ENCODE peak calls at places on chromosomes 12 and 14, in five cellular contexts. L is endodermal cell, U is dorsolateral prefrontal cortex, A is upper lobe of left lung, E is lower leg skin. C is an unnamed sample.

GRCh38 chr14:101709962-101710891 is 51.3 kb upstream of the PPP2R5C start:
- DNase-seq in L (peak), U (no peak), A (no peak), E (peak), C (no peak)

GRCh38 chr12:20492251-20492728 is 124.0 kb downstream of the PDE3A start:
- DNase-seq in L (no peak), U (no peak), A (peak), E (no peak), C (peak)

GRCh38 chr14:95432152-95433093 is 84.0 kb downstream of the SYNE3 start:
- DNase-seq in L (peak), U (peak), A (no peak), E (no peak), C (peak)

GRCh38 chr14:61146896-61147295 is 134.2 kb downstream of the TMEM30B start:
- DNase-seq in L (no peak), U (no peak), A (no peak), E (no peak), C (no peak)

GRCh38 chr14:67166450-67166853 is 22.8 kb upstream of the GARIN2 start:
- DNase-seq in L (peak), U (peak), A (no peak), E (no peak), C (peak)

GRCh38 chr12:100375023-100375737 is 18.3 kb downstream of the SLC17A8 start:
- DNase-seq in L (peak), U (peak), A (peak), E (peak), C (peak)

GRCh38 chr12:88953029-88953586 is 372.8 kb upstream of the KITLG start:
- DNase-seq in L (no peak), U (no peak), A (no peak), E (no peak), C (no peak)

GRCh38 chr14:32354716-32355115 is 25.6 kb downstream of the AKAP6 start:
- DNase-seq in L (no peak), U (no peak), A (no peak), E (no peak), C (no peak)

GRCh38 chr14:34450542-34450915 is 11.5 kb downstream of the SPTSSA start:
- DNase-seq in L (no peak), U (no peak), A (no peak), E (no peak), C (no peak)

GRCh38 chr12:52914722-52915121 is 9.8 kb upstream of the KRT8 start:
- DNase-seq in L (no peak), U (no peak), A (no peak), E (no peak), C (no peak)

GRCh38 chr12:131067993-131068942 is 114.6 kb downstream of the ADGRD1 start:
- DNase-seq in L (peak), U (no peak), A (no peak), E (no peak), C (no peak)

GRCh38 chr14:43939836-43940235 is 567.2 kb downstream of the FSCB start:
- DNase-seq in L (no peak), U (no peak), A (no peak), E (no peak), C (no peak)

GRCh38 chr12:119180380-119181040 is 1.8 kb downstream of the HSPB8 start:
- DNase-seq in L (peak), U (no peak), A (peak), E (peak), C (peak)

GRCh38 chr14:67480011-67480410 is 8.5 kb downstream of the TMEM229B start:
- DNase-seq in L (no peak), U (no peak), A (no peak), E (no peak), C (no peak)

GRCh38 chr12:62128186-62128965 is 131.8 kb upstream of the USP15 start:
- DNase-seq in L (no peak), U (no peak), A (no peak), E (no peak), C (no peak)

GRCh38 chr14:46571970-46572369 is 79.6 kb downstream of the RPL10L start:
- DNase-seq in L (no peak), U (no peak), A (no peak), E (no peak), C (no peak)

GRCh38 chr12:1836854-1837411 is 16.6 kb downstream of the LRTM2 start:
- DNase-seq in L (no peak), U (peak), A (no peak), E (no peak), C (no peak)

GRCh38 chr12:4899361-4899760 is 10.3 kb upstream of the KCNA1 start:
- DNase-seq in L (peak), U (no peak), A (no peak), E (no peak), C (no peak)

GRCh38 chr12:109797905-109798669 is 35.1 kb downstream of the TRPV4 start:
- DNase-seq in L (peak), U (no peak), A (no peak), E (no peak), C (no peak)

GRCh38 chr14:85853996-85854526 is 324.1 kb downstream of the FLRT2 start:
- DNase-seq in L (no peak), U (no peak), A (no peak), E (no peak), C (peak)

GRCh38 chr12:10590976-10591375 is 22.4 kb downstream of the MAGOHB start:
- DNase-seq in L (no peak), U (no peak), A (no peak), E (no peak), C (no peak)

GRCh38 chr14:75053396-75054289 is 2.4 kb upstream of the MLH3 start:
- DNase-seq in L (no peak), U (no peak), A (no peak), E (no peak), C (peak)

GRCh38 chr12:68400231-68400829 is 68.2 kb upstream of the MDM1 start:
- DNase-seq in L (no peak), U (no peak), A (no peak), E (no peak), C (no peak)

GRCh38 chr12:121942145-121942718 is 23.8 kb downstream of the CFAP251 start:
- DNase-seq in L (peak), U (no peak), A (no peak), E (no peak), C (no peak)

GRCh38 chr12:65612440-65612839 is 211.8 kb upstream of the HMGA2 start:
- DNase-seq in L (no peak), U (no peak), A (no peak), E (no peak), C (no peak)

GRCh38 chr12:8018666-8019581 is 13.6 kb upstream of the FOXJ2 start:
- DNase-seq in L (peak), U (no peak), A (no peak), E (no peak), C (no peak)

GRCh38 chr14:39025810-39026627 is 77.0 kb downstream of the SEC23A start:
- DNase-seq in L (no peak), U (no peak), A (no peak), E (no peak), C (no peak)

GRCh38 chr12:112353389-112353788 is 28.8 kb downstream of the HECTD4 start:
- DNase-seq in L (no peak), U (no peak), A (no peak), E (no peak), C (peak)

GRCh38 chr12:127459166-127459565 is 807.8 kb upstream of the TMEM132C start:
- DNase-seq in L (no peak), U (no peak), A (no peak), E (no peak), C (no peak)

GRCh38 chr12:62785941-62786559 is 148.9 kb downstream of the PPM1H start:
- DNase-seq in L (peak), U (no peak), A (peak), E (no peak), C (peak)

GRCh38 chr12:95874452-95874851 is 15.7 kb downstream of the SNRPF start:
- DNase-seq in L (peak), U (no peak), A (no peak), E (no peak), C (no peak)

GRCh38 chr14:95467657-95468056 is 48.8 kb downstream of the SYNE3 start:
- DNase-seq in L (no peak), U (no peak), A (no peak), E (no peak), C (no peak)

GRCh38 chr12:106033161-106033675 is 105.5 kb downstream of the NUAK1 start:
- DNase-seq in L (no peak), U (no peak), A (no peak), E (no peak), C (no peak)

GRCh38 chr12:106027286-106027685 is 111.5 kb downstream of the NUAK1 start:
- DNase-seq in L (no peak), U (no peak), A (no peak), E (no peak), C (no peak)

GRCh38 chr12:106032141-106032925 is 106.4 kb downstream of the NUAK1 start:
- DNase-seq in L (no peak), U (no peak), A (no peak), E (no peak), C (peak)

GRCh38 chr12:106031736-106032135 is 107.0 kb downstream of the NUAK1 start:
- DNase-seq in L (no peak), U (no peak), A (no peak), E (no peak), C (no peak)

DNA sequence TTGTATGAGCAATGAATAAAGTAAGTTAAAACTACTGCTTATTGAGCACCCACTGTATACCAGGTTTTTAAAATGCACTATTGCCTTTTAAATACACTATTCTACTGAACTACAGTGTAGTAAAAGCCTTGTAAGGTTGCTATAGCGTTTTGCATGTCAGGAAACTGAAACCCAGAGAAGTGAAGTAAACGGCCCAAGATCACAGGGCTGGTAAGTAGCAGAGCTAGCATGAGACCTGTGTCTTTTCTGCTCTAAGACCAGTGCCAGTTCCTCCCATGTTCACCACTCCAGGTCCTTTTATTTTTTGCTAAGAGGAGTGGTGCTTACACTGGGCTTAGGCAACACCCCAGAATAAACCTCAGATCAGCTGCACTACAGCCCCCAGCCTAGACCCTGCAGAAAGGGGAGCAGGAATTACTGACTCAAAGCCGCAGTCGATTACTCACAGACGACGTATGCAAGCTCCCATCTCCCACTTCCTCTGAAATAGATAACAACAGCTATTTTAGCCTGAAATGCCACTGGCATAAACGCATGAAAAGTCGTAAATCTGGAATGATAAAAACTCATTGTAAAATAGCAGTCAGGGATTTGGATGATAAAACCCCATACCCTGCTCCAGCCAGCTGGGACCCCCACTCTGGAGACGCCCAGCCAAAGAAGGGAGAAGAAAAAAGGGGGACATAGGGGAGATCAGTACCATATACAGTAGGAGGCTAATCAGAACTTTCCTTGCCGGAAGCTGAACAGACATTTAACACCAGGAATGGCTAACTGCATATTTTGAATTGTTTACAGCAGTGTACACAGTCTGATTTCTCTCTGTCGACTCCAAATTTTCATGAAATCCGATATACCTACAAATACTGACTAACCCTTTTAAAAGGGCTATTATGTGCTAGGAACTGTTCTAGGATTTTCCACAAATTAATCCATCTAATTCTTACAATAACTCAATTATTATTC is 108.3 kb downstream of the NUAK1 start:
- DNase-seq in L (no peak), U (no peak), A (no peak), E (no peak), C (peak)
- H3K4me3 ChIP-seq in L (no peak), U (no peak), A (no peak), E (no peak), C (peak)

DNA sequence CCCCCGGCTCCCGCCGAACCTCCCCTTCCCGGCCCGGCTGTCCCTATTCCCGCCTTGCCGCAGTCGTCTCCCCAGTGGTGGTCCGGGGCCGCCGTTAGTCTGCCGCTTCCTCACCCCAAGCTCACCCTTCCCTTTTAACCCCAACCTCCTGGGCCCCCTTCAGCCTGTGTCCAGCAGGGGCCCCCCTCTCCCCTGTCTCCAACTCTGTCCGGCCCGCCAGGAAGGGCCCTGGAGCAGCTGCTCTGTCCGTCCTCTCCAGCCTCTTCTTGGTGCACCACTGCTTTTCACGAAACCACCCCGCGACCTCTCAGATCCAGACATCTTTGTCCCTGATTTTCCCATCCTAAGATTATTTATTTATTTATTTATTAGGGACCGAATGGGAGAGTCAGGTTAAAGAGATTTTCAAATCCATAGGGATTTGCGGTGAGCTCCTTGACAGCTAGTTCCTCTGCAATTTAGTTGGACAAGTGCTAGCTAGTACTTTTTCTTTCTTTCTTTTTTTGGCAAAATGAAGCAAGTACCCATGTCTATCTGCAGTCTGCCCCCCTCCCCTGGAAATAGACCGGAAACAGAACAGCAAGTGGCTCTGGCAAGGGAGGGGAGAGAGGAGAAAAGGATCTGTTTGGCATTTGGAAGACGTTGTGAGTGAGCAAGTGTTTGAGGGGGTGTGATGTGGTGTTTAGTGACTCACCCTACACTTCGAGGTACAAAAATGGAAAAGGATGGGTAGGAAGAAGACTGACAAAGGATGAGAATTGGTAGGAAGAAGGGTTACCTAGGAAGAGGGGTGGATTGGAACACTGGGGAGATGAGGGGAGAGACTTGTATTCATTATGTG is 632 bp downstream of the UBR7 start:
- DNase-seq in L (peak), U (peak), A (peak), E (no peak), C (peak)
- TF ChIP-seq CTCF in L (peak), U (no peak), A (no peak), E (no peak), C (peak)

DNA sequence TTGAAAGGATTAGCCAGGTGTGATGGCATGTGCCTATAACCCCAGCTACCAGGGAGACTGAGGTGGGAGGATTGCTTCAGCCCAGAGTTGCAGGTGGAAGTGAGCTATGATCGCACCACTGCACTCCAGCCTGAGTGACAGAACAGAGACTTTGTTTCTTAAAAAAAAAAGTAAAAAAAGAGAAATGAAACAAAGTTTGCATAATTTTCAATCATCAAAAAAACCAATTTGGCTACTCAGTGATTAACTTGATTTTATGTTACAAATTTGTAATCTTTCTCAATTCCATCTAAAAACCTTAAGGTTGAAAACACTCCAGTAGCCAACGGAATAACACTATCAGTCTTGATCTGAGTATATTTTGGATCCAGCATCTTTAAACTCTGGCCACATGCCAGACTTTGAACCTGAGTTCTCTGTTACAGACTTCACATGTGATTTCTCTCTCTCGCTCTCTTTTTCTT is 12.6 kb upstream of the DENND5B start:
- DNase-seq in L (no peak), U (no peak), A (no peak), E (no peak), C (no peak)
- H3K4me3 ChIP-seq in L (no peak), U (no peak), A (no peak), E (no peak), C (no peak)

DNA sequence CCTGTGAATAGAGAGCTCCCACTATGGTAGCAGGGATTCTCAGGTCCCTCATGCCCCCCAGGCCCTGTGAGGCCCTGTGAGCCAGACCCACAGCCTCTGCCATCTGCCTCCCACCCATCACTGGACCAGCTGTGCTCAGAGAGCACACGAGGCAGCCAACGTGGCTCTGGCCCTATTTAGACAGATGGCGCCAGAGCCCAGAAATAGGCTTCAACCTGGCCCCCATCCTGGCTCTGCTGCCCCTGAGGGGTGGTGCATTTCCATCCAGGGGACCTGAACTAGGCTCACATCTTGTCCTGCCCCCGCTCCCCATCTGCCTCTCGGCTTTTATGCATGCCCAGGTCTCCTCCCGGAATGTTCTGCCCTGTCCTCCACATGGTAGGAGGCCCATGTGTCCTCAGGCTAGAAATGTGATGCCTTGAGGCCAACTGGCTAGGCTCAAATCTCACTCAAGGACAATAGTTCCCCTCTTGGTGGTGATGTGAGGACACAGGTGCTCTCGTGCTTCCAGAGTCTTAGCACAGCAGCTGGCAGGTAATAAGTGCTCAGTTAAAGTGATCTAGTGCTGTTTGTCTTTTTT is 18.9 kb downstream of the TMEM63C start:
- DNase-seq in L (no peak), U (no peak), A (no peak), E (no peak), C (no peak)
- TF ChIP-seq CTCF in L (no peak), U (no peak), A (no peak), E (no peak), C (no peak)

GRCh38 chr12:31368666-31369361 is 42.9 kb upstream of the SINHCAF start:
- DNase-seq in L (peak), U (no peak), A (no peak), E (no peak), C (no peak)

GRCh38 chr12:31369712-31370521 is 44.0 kb upstream of the SINHCAF start:
- DNase-seq in L (peak), U (no peak), A (peak), E (peak), C (peak)

GRCh38 chr12:31366104-31366621 is 40.2 kb upstream of the SINHCAF start:
- DNase-seq in L (no peak), U (no peak), A (no peak), E (no peak), C (no peak)

GRCh38 chr12:31370645-31371620 is 45.0 kb upstream of the SINHCAF start:
- DNase-seq in L (peak), U (no peak), A (no peak), E (no peak), C (no peak)
- H3K4me3 ChIP-seq in L (peak), U (no peak), A (no peak), E (no peak), C (peak)

GRCh38 chr14:69803753-69804152 is 6.7 kb upstream of the SLC10A1 start:
- DNase-seq in L (no peak), U (no peak), A (no peak), E (no peak), C (no peak)
- TF ChIP-seq CTCF in L (peak), U (no peak), A (no peak), E (no peak), C (no peak)

GRCh38 chr14:70924521-70924920 is 17.3 kb downstream of the PCNX1 start:
- DNase-seq in L (no peak), U (no peak), A (no peak), E (no peak), C (no peak)
- H3K4me3 ChIP-seq in L (no peak), U (no peak), A (no peak), E (no peak), C (no peak)

GRCh38 chr14:25411933-25412757 is 362.2 kb upstream of the STXBP6 start:
- DNase-seq in L (peak), U (peak), A (no peak), E (no peak), C (peak)

DNA sequence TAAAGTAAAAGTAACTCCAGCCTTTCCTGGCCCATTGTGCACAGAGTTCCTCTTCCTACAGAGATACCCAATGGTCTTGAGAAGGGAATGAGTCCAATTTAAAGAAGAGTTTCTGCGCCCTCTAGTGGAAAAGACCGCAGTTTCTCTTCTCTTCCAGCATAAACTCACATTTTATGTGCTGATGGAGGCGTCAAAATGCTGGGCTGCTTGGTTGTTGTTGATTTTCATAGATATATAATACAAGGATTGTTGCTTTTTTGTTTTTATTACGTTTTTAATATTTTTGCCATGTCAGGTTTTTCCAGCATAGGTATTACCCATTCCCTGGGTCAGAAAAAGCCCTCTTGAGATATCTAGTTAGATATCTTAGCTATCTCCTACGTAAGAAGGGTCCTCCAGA is 356.9 kb upstream of the STXBP6 start:
- DNase-seq in L (peak), U (no peak), A (no peak), E (no peak), C (peak)
- TF ChIP-seq CTCF in L (peak), U (peak), A (no peak), E (no peak), C (peak)

C was measured in AG10803.